ENCODE peak calls at places on chromosomes 5 and 9, in nine cellular contexts. O is Calu3, L is endothelial cell, H is lower leg skin, Z is neural progenitor cell, F is heart left ventricle, I is H1, V is PC-9, Q is prostate gland. D is an unnamed sample.

GRCh38 chr9:4196886-4197285 is 103.0 kb downstream of the GLIS3 start:
- DNase-seq in O (no peak), L (no peak), H (no peak), Z (no peak), F (no peak), I (no peak), V (peak), Q (no peak), D (no peak)

GRCh38 chr9:106450549-106450948 is 412.4 kb upstream of the ZNF462 start:
- DNase-seq in O (no peak), L (no peak), H (no peak), Z (no peak), F (peak), I (no peak), V (no peak), Q (peak), D (no peak)

GRCh38 chr9:112558476-112558875 is 71.8 kb downstream of the KIAA1958 start:
- DNase-seq in O (no peak), L (no peak), H (no peak), Z (no peak), F (no peak), I (no peak), V (no peak), Q (no peak), D (no peak)

GRCh38 chr5:126846344-126846743 is 69.4 kb downstream of the LMNB1 start:
- DNase-seq in O (no peak), L (no peak), H (no peak), Z (no peak), F (no peak), I (no peak), V (no peak), Q (no peak), D (no peak)

GRCh38 chr9:36263662-36264061 is 5.4 kb upstream of the GNE start:
- DNase-seq in O (no peak), L (no peak), H (peak), Z (no peak), F (no peak), I (no peak), V (no peak), Q (no peak), D (no peak)

GRCh38 chr5:32584651-32585050 is 706 bp upstream of the SUB1 start:
- DNase-seq in O (no peak), L (no peak), H (no peak), Z (no peak), F (no peak), I (no peak), V (no peak), Q (no peak), D (no peak)

GRCh38 chr5:153135416-153135815 is 355.1 kb upstream of the GRIA1 start:
- DNase-seq in O (no peak), L (no peak), H (no peak), Z (no peak), F (no peak), I (no peak), V (no peak), Q (no peak), D (no peak)

GRCh38 chr5:177396807-177397206 is 3.7 kb downstream of the PFN3 start:
- DNase-seq in O (no peak), L (no peak), H (no peak), Z (no peak), F (no peak), I (no peak), V (no peak), Q (no peak), D (no peak)

GRCh38 chr5:151005975-151006576 is 14.3 kb upstream of the GPX3 start:
- DNase-seq in O (no peak), L (no peak), H (peak), Z (no peak), F (peak), I (no peak), V (no peak), Q (peak), D (peak)

GRCh38 chr5:264346-264745 is 7.1 kb upstream of the PDCD6 start:
- DNase-seq in O (no peak), L (no peak), H (peak), Z (no peak), F (no peak), I (no peak), V (no peak), Q (no peak), D (no peak)

GRCh38 chr5:164498393-164498792 is 993.0 kb downstream of the MAT2B start:
- DNase-seq in O (no peak), L (no peak), H (no peak), Z (peak), F (no peak), I (no peak), V (no peak), Q (no peak), D (no peak)

GRCh38 chr9:24189986-24190385 is 355.7 kb downstream of the IZUMO3 start:
- DNase-seq in O (no peak), L (no peak), H (no peak), Z (no peak), F (no peak), I (no peak), V (no peak), Q (no peak), D (no peak)

GRCh38 chr5:180115326-180116076 is 43.9 kb upstream of the RNF130 start:
- DNase-seq in O (no peak), L (no peak), H (no peak), Z (no peak), F (no peak), I (no peak), V (no peak), Q (no peak), D (no peak)

GRCh38 chr5:130747556-130747955 is 417.5 kb downstream of the HINT1 start:
- DNase-seq in O (no peak), L (no peak), H (no peak), Z (no peak), F (no peak), I (no peak), V (no peak), Q (no peak), D (no peak)

GRCh38 chr5:132655821-132656773 is 1.9 kb upstream of the IL13 start:
- DNase-seq in O (peak), L (no peak), H (no peak), Z (peak), F (no peak), I (no peak), V (no peak), Q (no peak), D (peak)

GRCh38 chr9:3916984-3917383 is 382.9 kb downstream of the GLIS3 start:
- DNase-seq in O (no peak), L (no peak), H (no peak), Z (no peak), F (no peak), I (no peak), V (no peak), Q (no peak), D (no peak)

GRCh38 chr5:69024241-69024651 is 69.6 kb upstream of the SLC30A5 start:
- DNase-seq in O (peak), L (peak), H (no peak), Z (peak), F (no peak), I (no peak), V (peak), Q (no peak), D (no peak)

GRCh38 chr9:27293046-27293445 is 3.9 kb downstream of the EQTN start:
- DNase-seq in O (no peak), L (no peak), H (no peak), Z (no peak), F (no peak), I (no peak), V (no peak), Q (no peak), D (no peak)

GRCh38 chr9:89005323-89005722 is 14.1 kb downstream of the S1PR3 start:
- DNase-seq in O (no peak), L (no peak), H (no peak), Z (no peak), F (no peak), I (no peak), V (no peak), Q (no peak), D (no peak)

GRCh38 chr5:102049517-102049916 is 246.6 kb downstream of the SLCO4C1 start:
- DNase-seq in O (no peak), L (no peak), H (no peak), Z (no peak), F (no peak), I (no peak), V (no peak), Q (no peak), D (no peak)

GRCh38 chr9:113687680-113688371 is 188.3 kb upstream of the ZNF618 start:
- DNase-seq in O (no peak), L (no peak), H (no peak), Z (peak), F (no peak), I (no peak), V (no peak), Q (no peak), D (peak)

GRCh38 chr5:122153230-122153629 is 23.9 kb downstream of the ZNF474 start:
- DNase-seq in O (no peak), L (no peak), H (no peak), Z (no peak), F (no peak), I (no peak), V (no peak), Q (no peak), D (no peak)

GRCh38 chr5:135242496-135243193 is 156.4 kb downstream of the MACROH2A1 start:
- DNase-seq in O (no peak), L (no peak), H (peak), Z (no peak), F (peak), I (no peak), V (no peak), Q (no peak), D (no peak)

GRCh38 chr9:14428781-14429230 is 114.9 kb upstream of the NFIB start:
- DNase-seq in O (peak), L (peak), H (peak), Z (peak), F (peak), I (peak), V (peak), Q (peak), D (peak)

GRCh38 chr5:56543431-56544385 is 271.6 kb upstream of the MAP3K1 start:
- DNase-seq in O (peak), L (no peak), H (no peak), Z (no peak), F (no peak), I (no peak), V (peak), Q (no peak), D (no peak)

DNA sequence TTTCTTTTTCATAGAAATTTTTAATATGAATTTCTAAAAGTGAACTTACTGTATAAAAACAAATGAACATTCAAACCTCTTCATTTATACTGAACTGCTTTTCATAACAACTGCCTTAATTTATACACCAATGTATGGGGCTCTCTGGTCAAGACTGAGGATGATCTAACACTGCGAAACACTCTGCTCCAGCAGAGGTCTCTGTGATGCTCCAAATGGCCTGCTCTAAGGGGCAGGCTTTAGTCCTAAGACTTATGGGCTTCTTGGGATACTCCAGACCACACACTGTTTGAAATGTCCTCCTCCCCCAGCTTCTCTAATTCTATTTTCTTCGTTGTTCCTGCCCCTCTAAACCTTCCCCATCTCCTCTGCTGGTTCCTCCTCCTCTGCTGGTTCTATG is 58.5 kb downstream of the LIFR start:
- DNase-seq in O (no peak), L (no peak), H (no peak), Z (no peak), F (no peak), I (no peak), V (no peak), Q (no peak), D (no peak)
- TF ChIP-seq CTCF in O (no peak), L (no peak), H (no peak), Z (peak), F (no peak), I (peak), V (no peak), Q (no peak), D (no peak)

GRCh38 chr5:8098044-8098443 is 229.1 kb downstream of the MTRR start:
- DNase-seq in O (no peak), L (no peak), H (no peak), Z (no peak), F (no peak), I (no peak), V (no peak), Q (no peak), D (no peak)
- TF ChIP-seq CTCF in O (no peak), L (no peak), H (no peak), Z (no peak), F (no peak), I (no peak), V (no peak), Q (no peak), D (no peak)

DNA sequence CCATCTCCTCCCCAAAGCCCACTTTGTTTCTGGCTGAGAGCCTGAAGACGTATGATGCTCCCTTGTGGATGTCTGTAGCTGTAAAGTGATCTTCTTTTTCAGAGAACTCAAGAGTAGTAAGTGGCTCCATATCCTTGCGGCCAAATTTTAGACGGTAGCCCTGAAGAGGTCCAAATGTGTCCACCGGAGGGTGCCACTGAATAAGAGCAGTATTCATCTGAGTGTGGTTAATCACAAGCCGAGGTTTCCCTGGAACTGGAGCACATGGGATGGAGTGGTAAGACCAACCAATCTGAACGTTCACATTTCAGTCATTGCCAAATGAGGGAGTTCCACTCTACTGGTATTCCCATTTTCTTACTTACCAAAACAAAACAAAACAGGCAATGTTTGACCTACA is 686.5 kb upstream of the DMAC1 start:
- DNase-seq in O (peak), L (peak), H (no peak), Z (peak), F (peak), I (peak), V (no peak), Q (peak), D (peak)
- TF ChIP-seq CTCF in O (no peak), L (peak), H (no peak), Z (peak), F (peak), I (peak), V (no peak), Q (no peak), D (peak)

GRCh38 chr9:136629879-136630661 is 32.6 kb upstream of the EGFL7 start:
- DNase-seq in O (peak), L (peak), H (no peak), Z (peak), F (peak), I (peak), V (peak), Q (no peak), D (peak)
- TF ChIP-seq CTCF in O (peak), L (peak), H (no peak), Z (peak), F (peak), I (no peak), V (peak), Q (no peak), D (peak)

GRCh38 chr9:34195143-34195542 is 16.3 kb downstream of the UBAP1 start:
- DNase-seq in O (no peak), L (no peak), H (no peak), Z (no peak), F (no peak), I (no peak), V (no peak), Q (no peak), D (no peak)

GRCh38 chr9:34187891-34188240 is 9.0 kb downstream of the UBAP1 start:
- DNase-seq in O (no peak), L (no peak), H (no peak), Z (no peak), F (no peak), I (no peak), V (no peak), Q (no peak), D (no peak)

GRCh38 chr9:34185778-34186551 is 7.1 kb downstream of the UBAP1 start:
- DNase-seq in O (peak), L (no peak), H (peak), Z (no peak), F (peak), I (no peak), V (peak), Q (peak), D (no peak)

DNA sequence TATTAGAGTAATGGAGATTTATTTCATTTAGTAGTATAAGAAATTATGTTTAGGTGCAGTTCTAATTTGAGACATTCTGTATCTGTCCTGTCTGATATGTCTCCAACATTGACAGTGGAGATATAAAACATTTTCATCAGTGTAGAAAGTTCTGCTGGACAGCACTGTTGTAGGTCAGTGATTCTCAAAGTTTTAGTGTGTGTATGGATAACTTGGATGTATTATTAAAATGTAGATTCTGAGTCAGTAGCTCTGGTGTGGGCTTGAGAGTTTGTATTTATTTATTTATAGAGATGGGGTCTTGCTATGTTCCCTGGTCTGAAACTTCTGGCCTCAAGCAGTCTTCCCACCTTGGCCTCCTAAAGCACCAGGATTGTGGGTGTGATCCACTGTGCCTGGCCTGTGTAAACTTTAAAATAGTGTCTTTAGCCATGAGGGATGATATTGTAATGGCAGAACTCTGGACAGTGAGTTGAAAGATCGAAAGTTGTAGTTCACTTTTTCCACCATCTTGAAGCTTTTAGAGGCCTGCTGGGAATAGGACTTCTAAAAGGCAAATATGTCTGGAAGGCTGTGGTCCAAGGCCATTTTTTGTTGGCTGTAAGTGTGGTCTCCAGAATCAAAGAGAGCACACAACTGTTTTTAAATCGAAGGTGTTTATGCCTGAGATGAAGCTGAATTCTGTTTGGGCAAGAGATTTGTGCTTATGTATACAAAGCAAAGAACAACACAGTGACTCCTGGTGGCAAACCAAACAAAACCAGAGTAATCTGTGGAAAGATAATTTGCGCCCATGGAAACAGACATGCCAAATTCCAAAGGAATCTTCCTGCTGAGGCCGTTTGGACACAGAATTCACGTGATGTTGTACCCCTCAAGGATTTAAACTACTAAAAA is 12.4 kb downstream of the UBAP1 start:
- DNase-seq in O (no peak), L (no peak), H (peak), Z (peak), F (no peak), I (no peak), V (no peak), Q (no peak), D (no peak)
- TF ChIP-seq CTCF in O (no peak), L (no peak), H (no peak), Z (peak), F (no peak), I (no peak), V (no peak), Q (no peak), D (no peak)

DNA sequence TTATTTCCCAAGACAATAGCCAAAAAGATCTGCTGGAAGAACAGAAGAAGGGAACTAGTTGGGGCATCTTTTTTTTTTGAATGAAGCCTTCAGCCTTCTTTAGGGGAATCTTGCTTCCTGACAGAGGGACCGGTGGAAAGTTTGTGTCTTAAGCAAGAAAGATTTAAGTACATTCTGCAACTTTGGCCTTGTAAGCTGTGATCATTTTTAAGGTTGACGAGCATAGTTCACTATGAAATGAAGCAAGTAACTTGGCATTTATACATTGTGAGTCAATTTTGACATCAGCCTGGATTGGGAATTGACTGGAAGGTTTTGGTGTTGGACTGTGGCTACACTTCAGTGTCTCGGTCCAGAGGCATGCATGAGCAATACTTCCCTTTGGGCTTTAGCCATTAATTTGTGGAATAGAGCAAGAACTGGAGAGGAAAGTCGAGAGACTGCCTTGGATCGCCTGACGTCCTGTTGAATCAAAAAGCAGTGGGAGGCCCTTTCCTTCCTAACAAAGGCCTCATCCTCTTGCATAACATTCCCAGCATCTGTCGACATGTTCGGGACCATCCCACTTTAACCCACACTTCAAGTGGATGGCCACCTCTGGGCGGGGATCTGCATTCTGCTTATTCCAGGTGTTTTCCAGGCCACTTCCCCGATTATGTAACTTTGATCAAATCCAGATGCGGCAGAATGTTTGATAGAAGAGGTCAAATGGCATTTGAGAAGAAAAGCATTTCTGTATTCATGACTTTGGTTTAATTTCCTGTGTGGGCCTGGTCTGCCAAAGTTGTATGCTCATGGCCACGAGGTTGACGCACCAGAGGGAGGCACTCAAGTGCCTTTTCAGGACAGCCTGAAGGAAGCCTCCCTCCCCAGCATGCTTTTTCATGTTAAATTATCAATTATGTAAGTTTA is 12.5 kb downstream of the ABL1 start:
- DNase-seq in O (no peak), L (peak), H (peak), Z (peak), F (peak), I (no peak), V (peak), Q (no peak), D (no peak)
- TF ChIP-seq CTCF in O (no peak), L (no peak), H (no peak), Z (no peak), F (no peak), I (peak), V (no peak), Q (no peak), D (no peak)